ENCODE peak calls at places on chromosomes 2 and 18, in five cellular contexts. X, Z, M, I and F are unnamed samples.

GRCh38 chr2:159362816-159363251 is 76.3 kb upstream of the WDSUB1 start:
- DNase-seq in X (peak; percentile 9), Z (no peak), M (no peak), I (peak; percentile 88), F (no peak)

GRCh38 chr2:55051026-55051866 is 995 bp upstream of the RTN4 start:
- DNase-seq in X (peak; percentile 99), Z (no peak), M (no peak), I (peak; percentile 98), F (peak; percentile 97)

GRCh38 chr2:12131975-12132374 is 385.5 kb downstream of the LPIN1 start:
- DNase-seq in X (no peak), Z (no peak), M (no peak), I (no peak), F (no peak)

GRCh38 chr2:64985457-64985856 is 3.7 kb upstream of the SLC1A4 start:
- DNase-seq in X (no peak), Z (no peak), M (no peak), I (no peak), F (no peak)

GRCh38 chr18:79625195-79625923 is 54.2 kb upstream of the CTDP1 start:
- DNase-seq in X (no peak), Z (peak; percentile 40), M (no peak), I (no peak), F (no peak)

GRCh38 chr2:173652311-173652710 is 297.6 kb downstream of the CDCA7 start:
- DNase-seq in X (peak; percentile 91), Z (no peak), M (no peak), I (peak; percentile 82), F (no peak)

GRCh38 chr2:112047537-112048235 is 7.4 kb upstream of the TMEM87B start:
- DNase-seq in X (no peak), Z (no peak), M (no peak), I (no peak), F (no peak)

GRCh38 chr2:27832396-27832795 is 57.8 kb downstream of the RBKS start:
- DNase-seq in X (peak; percentile 84), Z (no peak), M (no peak), I (no peak), F (peak; percentile 17)

GRCh38 chr2:207770602-207771404 is 1.1 kb upstream of the FZD5 start:
- DNase-seq in X (peak; percentile 20), Z (no peak), M (no peak), I (no peak), F (no peak)

GRCh38 chr2:127546797-127547196 is 11.3 kb downstream of the MYO7B start:
- DNase-seq in X (no peak), Z (no peak), M (no peak), I (no peak), F (no peak)

GRCh38 chr2:229633546-229633945 is 80.8 kb downstream of the DNER start:
- DNase-seq in X (no peak), Z (no peak), M (no peak), I (no peak), F (no peak)

GRCh38 chr2:11681722-11682589 is 12.0 kb upstream of the NTSR2 start:
- DNase-seq in X (no peak), Z (peak; percentile 75), M (peak; percentile 74), I (no peak), F (peak; percentile 78)

GRCh38 chr2:235506291-235506996 is 12.6 kb downstream of the AGAP1 start:
- DNase-seq in X (no peak), Z (no peak), M (no peak), I (no peak), F (peak; percentile 91)

GRCh38 chr2:53970095-53970897 is 497 bp downstream of the PSME4 start:
- DNase-seq in X (peak; percentile 55), Z (no peak), M (peak; percentile 55), I (no peak), F (peak; percentile 54)

GRCh38 chr2:239396881-239397681 is 3.7 kb downstream of the HDAC4 start:
- DNase-seq in X (no peak), Z (no peak), M (no peak), I (no peak), F (no peak)

GRCh38 chr18:63162271-63163014 is 157.1 kb downstream of the BCL2 start:
- DNase-seq in X (peak; percentile 21), Z (no peak), M (no peak), I (no peak), F (no peak)

GRCh38 chr2:143762176-143762928 is 633.1 kb downstream of the ARHGAP15 start:
- DNase-seq in X (no peak), Z (no peak), M (no peak), I (no peak), F (peak; percentile 9)

GRCh38 chr2:102114290-102114721 is 28.2 kb upstream of the IL1R1 start:
- DNase-seq in X (peak; percentile 82), Z (no peak), M (no peak), I (no peak), F (no peak)